ENCODE peak calls at places on chromosomes 12 and 14, in seven cellular contexts. One of them, this sample, is unnamed. For H3K9me3, the result is how much of the 10 kb centered on the place peaks cover.

GRCh38 chr12:99809921-99810320 is 162.4 kb downstream of the GARIN6 start:
- DNase-seq in CD4-positive, CD25-positive, alpha-beta regulatory T cell: no peak
- DNase-seq in PC-3: no peak
- DNase-seq in BE2C: no peak
- DNase-seq in Caco-2: no peak
- DNase-seq in neural progenitor cell: peak
- DNase-seq in OCI-LY7: no peak
- DNase-seq in this sample: no peak

GRCh38 chr12:87054225-87054624 is 798.0 kb upstream of the MGAT4C start:
- DNase-seq in CD4-positive, CD25-positive, alpha-beta regulatory T cell: no peak
- DNase-seq in PC-3: peak
- DNase-seq in BE2C: no peak
- DNase-seq in Caco-2: no peak
- DNase-seq in neural progenitor cell: no peak
- DNase-seq in OCI-LY7: no peak
- DNase-seq in this sample: no peak

GRCh38 chr14:68124050-68124449 is 304.5 kb downstream of the RAD51B start:
- DNase-seq in CD4-positive, CD25-positive, alpha-beta regulatory T cell: no peak
- DNase-seq in PC-3: no peak
- DNase-seq in BE2C: no peak
- DNase-seq in Caco-2: no peak
- DNase-seq in neural progenitor cell: no peak
- DNase-seq in OCI-LY7: no peak
- DNase-seq in this sample: no peak

GRCh38 chr14:68814376-68815287 is 21.8 kb upstream of the ZFP36L1 start:
- DNase-seq in CD4-positive, CD25-positive, alpha-beta regulatory T cell: peak
- DNase-seq in PC-3: peak
- DNase-seq in BE2C: no peak
- DNase-seq in Caco-2: peak
- DNase-seq in neural progenitor cell: peak
- DNase-seq in OCI-LY7: peak
- DNase-seq in this sample: peak

GRCh38 chr14:81453166-81453766 is 53.1 kb upstream of the STON2 start:
- DNase-seq in CD4-positive, CD25-positive, alpha-beta regulatory T cell: peak
- DNase-seq in PC-3: peak
- DNase-seq in BE2C: peak
- DNase-seq in Caco-2: peak
- DNase-seq in neural progenitor cell: peak
- DNase-seq in OCI-LY7: peak
- DNase-seq in this sample: peak

GRCh38 chr14:54815016-54815415 is 87.6 kb downstream of the GCH1 start:
- DNase-seq in CD4-positive, CD25-positive, alpha-beta regulatory T cell: no peak
- DNase-seq in PC-3: peak
- DNase-seq in BE2C: no peak
- DNase-seq in Caco-2: no peak
- DNase-seq in neural progenitor cell: no peak
- DNase-seq in OCI-LY7: no peak
- DNase-seq in this sample: no peak

GRCh38 chr12:87119713-87120112 is 863.5 kb upstream of the MGAT4C start:
- DNase-seq in CD4-positive, CD25-positive, alpha-beta regulatory T cell: no peak
- DNase-seq in PC-3: no peak
- DNase-seq in BE2C: peak
- DNase-seq in Caco-2: no peak
- DNase-seq in neural progenitor cell: no peak
- DNase-seq in OCI-LY7: no peak
- DNase-seq in this sample: no peak

GRCh38 chr12:81329088-81329487 is 251.2 kb downstream of the ACSS3 start:
- DNase-seq in CD4-positive, CD25-positive, alpha-beta regulatory T cell: no peak
- DNase-seq in PC-3: peak
- DNase-seq in BE2C: peak
- DNase-seq in Caco-2: peak
- DNase-seq in neural progenitor cell: peak
- DNase-seq in OCI-LY7: peak
- DNase-seq in this sample: no peak

GRCh38 chr14:92990456-92991430 is 67.8 kb downstream of the CHGA start:
- DNase-seq in CD4-positive, CD25-positive, alpha-beta regulatory T cell: no peak
- DNase-seq in PC-3: no peak
- DNase-seq in BE2C: peak
- DNase-seq in Caco-2: no peak
- DNase-seq in neural progenitor cell: no peak
- DNase-seq in OCI-LY7: no peak
- DNase-seq in this sample: no peak

GRCh38 chr14:101127239-101127638 is 223.7 kb upstream of the RTL1 start:
- DNase-seq in CD4-positive, CD25-positive, alpha-beta regulatory T cell: no peak
- DNase-seq in PC-3: no peak
- DNase-seq in BE2C: peak
- DNase-seq in Caco-2: no peak
- DNase-seq in neural progenitor cell: no peak
- DNase-seq in OCI-LY7: no peak
- DNase-seq in this sample: no peak

GRCh38 chr14:105135700-105136395 is 32.7 kb downstream of the JAG2 start:
- DNase-seq in CD4-positive, CD25-positive, alpha-beta regulatory T cell: no peak
- DNase-seq in PC-3: no peak
- DNase-seq in BE2C: no peak
- DNase-seq in Caco-2: no peak
- DNase-seq in neural progenitor cell: no peak
- DNase-seq in OCI-LY7: no peak
- DNase-seq in this sample: no peak

GRCh38 chr14:43795600-43796228 is 711.4 kb downstream of the FSCB start:
- DNase-seq in CD4-positive, CD25-positive, alpha-beta regulatory T cell: no peak
- DNase-seq in PC-3: peak
- DNase-seq in BE2C: no peak
- DNase-seq in Caco-2: peak
- DNase-seq in neural progenitor cell: no peak
- DNase-seq in OCI-LY7: no peak
- DNase-seq in this sample: no peak

GRCh38 chr12:125140918-125141573 is 75.8 kb downstream of the AACS start:
- DNase-seq in CD4-positive, CD25-positive, alpha-beta regulatory T cell: no peak
- DNase-seq in PC-3: peak
- DNase-seq in BE2C: no peak
- DNase-seq in Caco-2: no peak
- DNase-seq in neural progenitor cell: no peak
- DNase-seq in OCI-LY7: no peak
- DNase-seq in this sample: no peak

GRCh38 chr12:61781021-61781581 is 479.1 kb upstream of the USP15 start:
- DNase-seq in CD4-positive, CD25-positive, alpha-beta regulatory T cell: no peak
- DNase-seq in PC-3: no peak
- DNase-seq in BE2C: no peak
- DNase-seq in Caco-2: no peak
- DNase-seq in neural progenitor cell: peak
- DNase-seq in OCI-LY7: no peak
- DNase-seq in this sample: no peak

GRCh38 chr12:65824314-65824563 is at the start of gene HMGA2:
- DNase-seq in CD4-positive, CD25-positive, alpha-beta regulatory T cell: no peak
- DNase-seq in PC-3: peak
- DNase-seq in BE2C: peak
- DNase-seq in Caco-2: no peak
- DNase-seq in neural progenitor cell: no peak
- DNase-seq in OCI-LY7: no peak
- DNase-seq in this sample: no peak

GRCh38 chr12:15209782-15210181 is 11.4 kb downstream of the RERG start:
- DNase-seq in CD4-positive, CD25-positive, alpha-beta regulatory T cell: no peak
- DNase-seq in PC-3: no peak
- DNase-seq in BE2C: no peak
- DNase-seq in Caco-2: no peak
- DNase-seq in neural progenitor cell: no peak
- DNase-seq in OCI-LY7: no peak
- DNase-seq in this sample: no peak

GRCh38 chr14:101889898-101890297 is 74.5 kb upstream of the DYNC1H1 start:
- DNase-seq in CD4-positive, CD25-positive, alpha-beta regulatory T cell: no peak
- DNase-seq in PC-3: peak
- DNase-seq in BE2C: no peak
- DNase-seq in Caco-2: peak
- DNase-seq in neural progenitor cell: no peak
- DNase-seq in OCI-LY7: peak
- DNase-seq in this sample: no peak

GRCh38 chr12:105983622-105984325 is 155.0 kb downstream of the NUAK1 start:
- DNase-seq in CD4-positive, CD25-positive, alpha-beta regulatory T cell: no peak
- DNase-seq in PC-3: peak
- DNase-seq in BE2C: no peak
- DNase-seq in Caco-2: no peak
- DNase-seq in neural progenitor cell: no peak
- DNase-seq in OCI-LY7: no peak
- DNase-seq in this sample: no peak

GRCh38 chr12:129659927-129660326 is 243.9 kb downstream of the TMEM132D start:
- DNase-seq in CD4-positive, CD25-positive, alpha-beta regulatory T cell: no peak
- DNase-seq in PC-3: no peak
- DNase-seq in BE2C: no peak
- DNase-seq in Caco-2: no peak
- DNase-seq in neural progenitor cell: no peak
- DNase-seq in OCI-LY7: no peak
- DNase-seq in this sample: no peak

GRCh38 chr12:124851344-124851743 is 12.3 kb downstream of the SCARB1 start:
- DNase-seq in CD4-positive, CD25-positive, alpha-beta regulatory T cell: no peak
- DNase-seq in PC-3: no peak
- DNase-seq in BE2C: no peak
- DNase-seq in Caco-2: peak
- DNase-seq in neural progenitor cell: no peak
- DNase-seq in OCI-LY7: no peak
- DNase-seq in this sample: no peak

GRCh38 chr12:13915096-13915495 is 66.3 kb downstream of the GRIN2B start:
- DNase-seq in CD4-positive, CD25-positive, alpha-beta regulatory T cell: no peak
- DNase-seq in PC-3: no peak
- DNase-seq in BE2C: no peak
- DNase-seq in Caco-2: no peak
- DNase-seq in neural progenitor cell: no peak
- DNase-seq in OCI-LY7: no peak
- DNase-seq in this sample: no peak

GRCh38 chr14:36827861-36828260 is 166.2 kb downstream of the PAX9 start:
- DNase-seq in CD4-positive, CD25-positive, alpha-beta regulatory T cell: no peak
- DNase-seq in PC-3: no peak
- DNase-seq in BE2C: no peak
- DNase-seq in Caco-2: no peak
- DNase-seq in neural progenitor cell: no peak
- DNase-seq in OCI-LY7: no peak
- DNase-seq in this sample: no peak

GRCh38 chr14:30006695-30007094 is 79.0 kb upstream of the PRKD1 start:
- DNase-seq in CD4-positive, CD25-positive, alpha-beta regulatory T cell: no peak
- DNase-seq in PC-3: no peak
- DNase-seq in BE2C: no peak
- DNase-seq in Caco-2: no peak
- DNase-seq in neural progenitor cell: no peak
- DNase-seq in OCI-LY7: no peak
- DNase-seq in this sample: no peak

GRCh38 chr14:67050892-67051291 is 138.3 kb upstream of the GARIN2 start:
- DNase-seq in CD4-positive, CD25-positive, alpha-beta regulatory T cell: no peak
- DNase-seq in PC-3: no peak
- DNase-seq in BE2C: no peak
- DNase-seq in Caco-2: no peak
- DNase-seq in neural progenitor cell: no peak
- DNase-seq in OCI-LY7: no peak
- DNase-seq in this sample: no peak

GRCh38 chr14:91693342-91693741 is 38.5 kb downstream of the CATSPERB start:
- DNase-seq in CD4-positive, CD25-positive, alpha-beta regulatory T cell: no peak
- DNase-seq in PC-3: peak
- DNase-seq in BE2C: no peak
- DNase-seq in Caco-2: no peak
- DNase-seq in neural progenitor cell: no peak
- DNase-seq in OCI-LY7: no peak
- DNase-seq in this sample: no peak

DNA sequence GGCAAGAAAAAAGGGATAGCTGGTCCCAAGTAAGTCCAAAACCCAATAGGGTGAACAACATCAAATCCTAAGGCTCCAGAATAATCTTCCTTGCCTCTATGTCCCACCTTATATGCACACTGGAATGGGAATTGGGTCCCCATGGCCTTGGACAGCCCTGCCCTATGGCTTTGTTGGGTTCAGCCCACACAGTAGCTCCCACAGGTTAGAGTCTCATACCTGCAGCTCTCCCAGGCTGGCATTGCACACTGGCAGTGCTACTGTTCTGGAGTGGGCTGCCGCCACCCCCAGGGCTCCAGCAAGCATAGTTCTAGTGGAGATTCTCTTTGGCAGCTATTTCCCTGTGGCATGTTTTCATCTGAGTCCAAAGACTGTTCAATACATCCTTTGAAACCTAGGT is 352.4 kb upstream of the CLEC14A start:
- DNase-seq in CD4-positive, CD25-positive, alpha-beta regulatory T cell: no peak
- DNase-seq in PC-3: no peak
- DNase-seq in BE2C: no peak
- DNase-seq in Caco-2: no peak
- DNase-seq in neural progenitor cell: no peak
- DNase-seq in OCI-LY7: no peak
- DNase-seq in this sample: no peak
- H3K9me3 ChIP-seq in CD4-positive, CD25-positive, alpha-beta regulatory T cell: under half
- H3K9me3 ChIP-seq in PC-3: under half
- H3K9me3 ChIP-seq in BE2C: under half
- H3K9me3 ChIP-seq in Caco-2: under half
- H3K9me3 ChIP-seq in neural progenitor cell: under half
- H3K9me3 ChIP-seq in OCI-LY7: under half
- H3K9me3 ChIP-seq in this sample: under half

GRCh38 chr12:94183702-94184379 is 35.5 kb downstream of the PLXNC1 start:
- DNase-seq in CD4-positive, CD25-positive, alpha-beta regulatory T cell: no peak
- DNase-seq in PC-3: no peak
- DNase-seq in BE2C: no peak
- DNase-seq in Caco-2: peak
- DNase-seq in neural progenitor cell: peak
- DNase-seq in OCI-LY7: no peak
- DNase-seq in this sample: no peak
- H3K9me3 ChIP-seq in CD4-positive, CD25-positive, alpha-beta regulatory T cell: under half
- H3K9me3 ChIP-seq in PC-3: under half
- H3K9me3 ChIP-seq in BE2C: under half
- H3K9me3 ChIP-seq in Caco-2: under half
- H3K9me3 ChIP-seq in neural progenitor cell: under half
- H3K9me3 ChIP-seq in OCI-LY7: under half
- H3K9me3 ChIP-seq in this sample: under half

GRCh38 chr14:20209595-20209994 is 13.9 kb upstream of the OR11H6 start:
- DNase-seq in CD4-positive, CD25-positive, alpha-beta regulatory T cell: no peak
- DNase-seq in PC-3: no peak
- DNase-seq in BE2C: no peak
- DNase-seq in Caco-2: no peak
- DNase-seq in neural progenitor cell: no peak
- DNase-seq in OCI-LY7: no peak
- DNase-seq in this sample: no peak

GRCh38 chr14:20219033-20219432 is 4.5 kb upstream of the OR11H6 start:
- DNase-seq in CD4-positive, CD25-positive, alpha-beta regulatory T cell: no peak
- DNase-seq in PC-3: peak
- DNase-seq in BE2C: no peak
- DNase-seq in Caco-2: no peak
- DNase-seq in neural progenitor cell: no peak
- DNase-seq in OCI-LY7: no peak
- DNase-seq in this sample: no peak

DNA sequence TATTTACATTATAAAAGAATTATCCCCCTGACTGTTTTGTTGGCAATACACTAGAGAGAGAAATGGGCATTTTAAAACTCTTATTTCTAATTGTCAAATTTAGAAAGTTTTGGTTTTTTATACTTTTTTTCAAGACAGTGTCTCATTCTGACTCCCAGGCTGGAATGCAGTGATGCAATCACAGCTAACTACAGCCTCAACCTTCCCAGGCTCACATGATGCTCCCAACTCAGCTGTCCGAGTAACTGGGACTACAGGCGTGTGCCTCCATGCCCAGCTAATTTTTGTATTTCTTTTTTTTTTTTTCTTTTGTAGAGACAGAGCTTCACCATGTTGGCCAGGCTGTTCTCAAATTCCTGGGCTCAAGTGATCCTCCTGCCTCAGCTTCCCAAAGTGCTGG is 8.3 kb upstream of the OR11H6 start:
- DNase-seq in CD4-positive, CD25-positive, alpha-beta regulatory T cell: no peak
- DNase-seq in PC-3: no peak
- DNase-seq in BE2C: no peak
- DNase-seq in Caco-2: no peak
- DNase-seq in neural progenitor cell: no peak
- DNase-seq in OCI-LY7: no peak
- DNase-seq in this sample: no peak
- H3K9me3 ChIP-seq in CD4-positive, CD25-positive, alpha-beta regulatory T cell: under half
- H3K9me3 ChIP-seq in PC-3: under half
- H3K9me3 ChIP-seq in BE2C: under half
- H3K9me3 ChIP-seq in Caco-2: under half
- H3K9me3 ChIP-seq in neural progenitor cell: under half
- H3K9me3 ChIP-seq in OCI-LY7: under half
- H3K9me3 ChIP-seq in this sample: under half

GRCh38 chr12:111454716-111455447 is 49.2 kb downstream of the SH2B3 start:
- DNase-seq in CD4-positive, CD25-positive, alpha-beta regulatory T cell: no peak
- DNase-seq in PC-3: no peak
- DNase-seq in BE2C: no peak
- DNase-seq in Caco-2: no peak
- DNase-seq in neural progenitor cell: no peak
- DNase-seq in OCI-LY7: no peak
- DNase-seq in this sample: no peak
- H3K9me3 ChIP-seq in CD4-positive, CD25-positive, alpha-beta regulatory T cell: under half
- H3K9me3 ChIP-seq in PC-3: under half
- H3K9me3 ChIP-seq in BE2C: under half
- H3K9me3 ChIP-seq in Caco-2: under half
- H3K9me3 ChIP-seq in neural progenitor cell: under half
- H3K9me3 ChIP-seq in OCI-LY7: under half
- H3K9me3 ChIP-seq in this sample: under half